ENCODE peak calls at places on chromosomes 12 and 14, in eight cellular contexts. G, R, D, S, B, Y, U and K are unnamed samples. For H3K4me1, the result is how much of the 10 kb centered on the place peaks cover.

GRCh38 chr12:62332598-62332997 is 72.4 kb downstream of the USP15 start:
- DNase-seq in S (no peak), U (no peak), Y (no peak), G (no peak), R (no peak), D (no peak), B (no peak), K (peak)

GRCh38 chr12:104534162-104534856 is 77.6 kb downstream of the CHST11 start:
- DNase-seq in S (no peak), U (peak), D (no peak), G (peak), B (no peak), R (no peak), Y (no peak), K (no peak)

GRCh38 chr14:55600784-55601561 is 21.0 kb downstream of the KTN1 start:
- DNase-seq in D (no peak), U (no peak), Y (no peak), B (no peak), R (no peak), S (no peak), G (no peak), K (peak)

GRCh38 chr12:5510251-5510805 is 78.4 kb downstream of the NTF3 start:
- DNase-seq in Y (peak), G (no peak), D (no peak), R (no peak), B (no peak), U (no peak), S (no peak), K (no peak)

GRCh38 chr12:96534339-96534738 is 45.0 kb downstream of the CFAP54 start:
- DNase-seq in B (peak), D (no peak), R (no peak), Y (no peak), U (no peak), S (no peak), G (no peak), K (no peak)

GRCh38 chr12:89276860-89277259 is 75.4 kb downstream of the DUSP6 start:
- DNase-seq in U (no peak), Y (no peak), S (no peak), R (no peak), D (peak), B (no peak), G (no peak), K (no peak)

GRCh38 chr12:120980800-120981368 is 2.5 kb downstream of the HNF1A start:
- DNase-seq in G (no peak), S (no peak), Y (no peak), B (no peak), U (peak), R (no peak), D (no peak), K (no peak)

GRCh38 chr14:101336203-101336602 is 225.1 kb upstream of the DIO3 start:
- DNase-seq in R (no peak), G (no peak), D (no peak), S (no peak), B (no peak), Y (no peak), U (no peak), K (no peak)

GRCh38 chr12:2076728-2077127 is 23.9 kb downstream of the CACNA1C start:
- DNase-seq in Y (no peak), B (no peak), U (no peak), R (no peak), G (no peak), S (no peak), D (no peak), K (no peak)

GRCh38 chr12:2075558-2076195 is 22.9 kb downstream of the CACNA1C start:
- DNase-seq in Y (no peak), B (no peak), U (no peak), R (no peak), D (peak), S (no peak), G (no peak), K (no peak)

GRCh38 chr12:2074792-2075191 is 22.0 kb downstream of the CACNA1C start:
- DNase-seq in B (no peak), Y (no peak), S (no peak), G (no peak), D (no peak), U (no peak), R (no peak), K (no peak)

GRCh38 chr12:2080604-2081003 is 27.8 kb downstream of the CACNA1C start:
- DNase-seq in S (no peak), G (no peak), D (no peak), Y (no peak), R (no peak), B (no peak), U (no peak), K (no peak)

GRCh38 chr12:2076196-2076570 is 23.4 kb downstream of the CACNA1C start:
- DNase-seq in S (no peak), R (no peak), U (no peak), B (no peak), D (no peak), G (no peak), Y (no peak), K (no peak)
- H3K4me1 ChIP-seq in S (under half), R (under half), U (under half), B (under half), D (half or more), G (under half), Y (under half), K (under half)

DNA sequence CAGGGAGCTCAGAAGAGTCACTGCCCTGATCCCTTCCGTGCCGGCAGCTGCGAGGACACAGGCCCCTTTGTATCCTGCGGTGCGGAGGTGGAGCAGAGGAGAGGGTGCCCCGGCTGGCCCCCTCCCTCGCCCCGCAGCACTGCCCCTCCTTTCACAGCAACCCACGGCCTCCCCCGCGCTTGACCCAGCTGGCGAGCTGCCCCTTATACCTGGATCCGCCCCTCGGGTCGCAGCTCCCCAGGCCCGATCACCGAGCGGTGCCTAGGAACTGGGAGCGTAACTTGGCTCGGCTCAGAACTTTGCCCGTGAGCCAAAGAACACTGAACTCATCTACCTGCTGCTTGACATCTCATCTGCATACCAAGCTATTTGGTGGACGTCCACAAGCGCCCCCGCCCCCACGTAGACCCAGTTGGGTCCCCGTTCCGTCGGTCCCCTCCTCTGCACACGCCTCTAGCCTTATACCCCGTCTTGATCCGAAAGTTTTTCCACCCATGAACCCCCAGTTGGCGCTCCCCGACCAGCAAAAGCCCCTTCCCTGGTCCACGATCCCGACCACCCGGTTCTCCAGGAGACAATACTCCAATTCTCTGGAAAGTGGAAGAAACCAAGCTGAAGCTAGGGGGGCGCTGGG is 697 bp upstream of the DNAJC14 start:
- DNase-seq in U (peak), D (peak), S (peak), G (peak), Y (peak), B (peak), R (peak), K (no peak)
- H3K4me1 ChIP-seq in U (under half), D (half or more), S (under half), G (under half), Y (under half), B (under half), R (under half), K (under half)

GRCh38 chr14:44955528-44955927 is 6.2 kb downstream of the KLHL28 start:
- DNase-seq in B (no peak), G (no peak), D (no peak), S (no peak), R (no peak), U (no peak), Y (no peak), K (no peak)
- H3K4me1 ChIP-seq in B (under half), G (under half), D (half or more), S (under half), R (under half), U (under half), Y (under half), K (under half)

DNA sequence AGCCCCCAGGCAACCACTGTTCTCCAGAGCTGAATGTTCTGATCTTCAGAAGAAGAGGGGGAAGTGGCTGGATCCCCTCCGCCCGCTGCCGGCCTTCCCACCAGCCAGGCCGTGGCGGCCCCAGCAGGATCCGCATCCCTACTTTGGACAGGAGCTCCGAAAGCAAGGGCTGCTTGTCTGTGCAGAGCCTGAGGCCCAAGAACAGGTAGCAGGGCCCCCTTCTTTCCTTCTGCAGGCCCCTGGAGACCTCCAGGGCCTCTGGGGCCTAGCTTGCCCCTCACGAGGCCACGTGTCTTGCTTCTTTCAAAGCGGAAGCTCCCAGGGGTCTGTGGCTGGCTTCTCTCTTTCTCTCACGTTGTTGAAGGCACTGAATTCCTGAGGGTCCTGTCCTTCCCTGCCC is 13.2 kb downstream of the PGF start:
- DNase-seq in U (no peak), G (no peak), R (no peak), S (no peak), Y (no peak), B (no peak), D (no peak), K (no peak)
- H3K4me1 ChIP-seq in U (under half), G (under half), R (under half), S (under half), Y (under half), B (under half), D (half or more), K (under half)

GRCh38 chr12:77995436-77996167 is 164.9 kb downstream of the NAV3 start:
- DNase-seq in G (no peak), Y (no peak), U (no peak), S (no peak), D (no peak), B (peak), R (no peak), K (peak)

GRCh38 chr12:77996670-77997069 is 166.0 kb downstream of the NAV3 start:
- DNase-seq in D (no peak), U (no peak), R (no peak), B (no peak), S (no peak), Y (no peak), G (no peak), K (no peak)

GRCh38 chr12:78002878-78003277 is 172.2 kb downstream of the NAV3 start:
- DNase-seq in G (no peak), S (no peak), U (no peak), Y (no peak), B (no peak), R (no peak), D (no peak), K (no peak)

GRCh38 chr12:77998236-77998786 is 167.6 kb downstream of the NAV3 start:
- DNase-seq in R (no peak), D (no peak), Y (no peak), S (no peak), U (no peak), G (no peak), B (no peak), K (no peak)

GRCh38 chr12:77999074-77999715 is 168.5 kb downstream of the NAV3 start:
- DNase-seq in D (no peak), B (no peak), R (no peak), G (no peak), Y (no peak), S (no peak), U (no peak), K (no peak)
- H3K4me1 ChIP-seq in D (under half), B (under half), R (under half), G (under half), Y (under half), S (under half), U (under half), K (under half)